ENCODE peak calls at places on chromosomes 3 and 15, in six cellular contexts. Q is upper lobe of right lung; B is neuronal stem cell; V is CD8-positive, alpha-beta memory T cell; R is GM23248; D is heart right ventricle. L is an unnamed sample. For H3K9me3 and H3K36me3, the result is how much of the 10 kb centered on the place peaks cover.

GRCh38 chr3:190594171-190594570 is 80.3 kb downstream of the IL1RAP start:
- DNase-seq in Q (no peak), B (no peak), V (no peak), R (no peak), D (no peak), L (no peak)

GRCh38 chr15:101651753-101652097 is 456 bp downstream of the TM2D3 start:
- DNase-seq in Q (no peak), B (no peak), V (no peak), R (no peak), D (no peak), L (no peak)

GRCh38 chr3:13025090-13025489 is 48.1 kb downstream of the IQSEC1 start:
- DNase-seq in Q (peak), B (no peak), V (no peak), R (peak), D (no peak), L (peak)

GRCh38 chr15:69225355-69226027 is 65.1 kb downstream of the GLCE start:
- DNase-seq in Q (no peak), B (no peak), V (no peak), R (peak), D (no peak), L (no peak)

GRCh38 chr3:125240496-125240895 is 27.9 kb upstream of the SLC12A8 start:
- DNase-seq in Q (peak), B (no peak), V (no peak), R (peak), D (no peak), L (no peak)

GRCh38 chr3:188407158-188407880 is 253.4 kb downstream of the LPP start:
- DNase-seq in Q (no peak), B (no peak), V (no peak), R (peak), D (no peak), L (no peak)

GRCh38 chr3:156840826-156841689 is 14.9 kb downstream of the LEKR1 start:
- DNase-seq in Q (no peak), B (no peak), V (no peak), R (no peak), D (no peak), L (no peak)

GRCh38 chr15:74543583-74543982 is 2.6 kb downstream of the ARID3B start:
- DNase-seq in Q (no peak), B (no peak), V (peak), R (no peak), D (no peak), L (no peak)

GRCh38 chr3:106004137-106004600 is 135.4 kb upstream of the CBLB start:
- DNase-seq in Q (no peak), B (no peak), V (no peak), R (peak), D (no peak), L (no peak)

DNA sequence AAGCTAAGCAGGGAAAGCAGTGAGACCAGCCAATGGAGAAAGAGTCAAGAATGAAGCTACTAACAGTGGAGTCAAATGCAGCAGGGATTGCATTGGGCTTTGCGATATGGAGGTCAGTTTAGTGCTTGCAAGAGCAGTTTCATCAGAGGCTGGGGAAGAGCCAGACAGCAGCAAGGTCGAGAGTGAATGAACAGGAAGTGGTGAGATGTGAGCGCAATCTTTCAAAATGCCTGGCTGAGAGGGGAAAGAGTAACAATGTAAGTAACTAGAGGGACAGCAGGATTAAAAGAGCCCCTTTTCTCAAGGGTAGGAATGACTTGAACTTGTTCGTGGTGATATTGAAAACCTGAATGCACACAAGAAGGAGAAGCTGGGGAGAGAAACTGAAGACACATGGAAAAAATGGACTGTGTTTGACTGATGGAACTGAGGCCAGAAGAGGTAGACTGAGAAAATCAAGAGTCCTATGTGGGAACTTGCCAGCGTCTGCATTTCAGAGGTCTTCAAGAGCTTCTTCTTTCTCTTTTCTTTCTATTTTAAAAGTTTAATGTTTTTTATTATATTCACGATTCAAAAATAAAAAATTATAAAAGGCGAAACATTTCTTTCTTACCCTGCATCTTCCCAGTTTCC is 30.6 kb upstream of the GPR160 start:
- DNase-seq in Q (no peak), B (no peak), V (no peak), R (peak), D (no peak), L (peak)
- H3K4me3 ChIP-seq in Q (no peak), B (no peak), V (no peak), R (no peak), D (no peak), L (no peak)

GRCh38 chr15:56228854-56229253 is 14.8 kb downstream of the RFX7 start:
- DNase-seq in Q (no peak), B (no peak), V (no peak), R (no peak), D (no peak), L (no peak)

GRCh38 chr15:56228352-56228751 is 15.3 kb downstream of the RFX7 start:
- DNase-seq in Q (no peak), B (no peak), V (no peak), R (no peak), D (no peak), L (no peak)

GRCh38 chr15:56227315-56227714 is 16.4 kb downstream of the RFX7 start:
- DNase-seq in Q (no peak), B (no peak), V (no peak), R (no peak), D (no peak), L (no peak)

GRCh38 chr15:56225520-56225919 is 18.2 kb downstream of the RFX7 start:
- DNase-seq in Q (no peak), B (no peak), V (no peak), R (no peak), D (no peak), L (no peak)

DNA sequence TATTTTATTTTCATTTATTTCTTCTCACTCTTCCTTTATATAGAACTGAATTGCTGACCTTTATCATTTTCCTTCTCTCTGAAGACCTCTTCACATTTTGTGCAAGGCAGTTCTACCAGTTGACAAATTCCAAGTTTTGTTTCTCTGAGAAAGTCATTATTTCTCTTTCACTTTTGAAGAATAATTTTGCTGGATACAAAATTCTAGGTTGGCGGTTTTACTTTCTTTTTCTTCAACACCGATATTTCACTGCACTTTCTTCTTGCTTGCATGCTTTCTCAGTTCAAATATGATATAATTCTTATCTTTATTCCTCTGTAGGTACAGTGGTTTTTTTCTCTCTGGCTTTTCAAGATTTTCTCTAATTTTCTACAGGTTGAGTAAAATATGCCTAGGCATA is 15.9 kb downstream of the RFX7 start:
- DNase-seq in Q (no peak), B (no peak), V (no peak), R (no peak), D (no peak), L (no peak)
- H3K9me3 ChIP-seq in Q (under half), B (under half), V (under half), R (under half), D (under half), L (half or more)

GRCh38 chr15:42695527-42696071 is 41.3 kb downstream of the CDAN1 start:
- DNase-seq in Q (peak), B (no peak), V (no peak), R (no peak), D (peak), L (peak)
- H3K36me3 ChIP-seq in Q (under half), B (under half), V (under half), R (under half), D (half or more), L (under half)

DNA sequence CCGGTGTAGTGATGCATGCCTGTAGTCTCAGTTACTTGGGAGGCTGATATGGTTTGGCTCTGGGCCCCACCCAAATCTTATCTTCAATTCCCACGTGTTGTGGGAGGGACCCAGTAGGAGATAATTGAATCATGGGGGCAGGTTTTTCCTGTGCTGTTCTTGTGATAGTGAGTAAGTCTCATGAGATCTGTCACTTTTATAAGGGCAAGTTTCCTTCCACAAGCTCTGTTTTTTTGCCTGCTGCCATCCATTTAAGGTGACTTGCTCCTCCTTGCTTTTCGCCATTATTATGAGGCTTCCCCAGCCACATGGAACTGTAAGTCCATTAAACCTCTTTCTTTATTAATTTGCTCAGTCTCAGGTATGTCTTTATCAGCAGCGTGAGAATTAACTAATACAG is 566.7 kb upstream of the NECTIN3 start:
- DNase-seq in Q (no peak), B (no peak), V (no peak), R (no peak), D (no peak), L (no peak)
- H3K4me3 ChIP-seq in Q (no peak), B (no peak), V (no peak), R (no peak), D (no peak), L (no peak)

DNA sequence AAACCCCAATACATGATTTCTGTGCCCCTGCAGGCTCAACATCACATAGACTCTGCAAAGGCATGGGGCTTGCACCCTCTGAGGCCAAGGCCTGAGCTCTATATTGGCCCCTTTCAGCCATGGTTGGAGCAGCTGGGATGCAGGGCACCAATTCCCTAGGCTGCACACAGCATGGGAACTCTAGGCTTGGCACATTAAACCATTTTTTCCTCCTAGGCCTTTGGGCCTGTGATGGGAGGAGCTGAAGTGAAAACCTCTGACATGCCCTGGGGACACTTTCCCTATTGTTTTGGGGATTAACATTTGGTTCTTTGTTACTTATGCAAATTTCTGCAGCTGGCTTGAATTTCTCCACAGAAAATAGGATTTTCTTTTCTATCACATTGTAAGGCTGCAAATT is 1629.5 kb downstream of the OTOL1 start:
- DNase-seq in Q (no peak), B (no peak), V (no peak), R (no peak), D (no peak), L (no peak)
- H3K9me3 ChIP-seq in Q (under half), B (under half), V (under half), R (under half), D (half or more), L (under half)

DNA sequence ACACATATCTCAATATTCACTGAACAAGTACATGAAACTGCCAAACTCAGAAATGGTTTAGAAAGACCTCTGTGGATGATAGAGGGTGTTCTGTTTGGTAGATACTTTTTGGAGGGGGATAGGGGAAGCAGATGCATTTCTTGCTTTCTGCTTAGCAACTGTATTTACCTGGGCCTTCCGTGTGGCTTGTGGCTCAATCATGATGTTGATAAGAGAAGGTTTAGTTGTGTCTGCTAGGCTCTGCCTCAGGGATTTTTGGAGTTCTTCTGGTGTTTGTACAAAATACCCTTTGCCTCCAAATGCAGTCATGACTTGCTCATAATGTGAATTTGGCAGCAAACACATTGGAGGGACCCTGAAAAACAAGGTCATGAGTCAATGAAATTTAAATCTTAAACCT is 38.2 kb downstream of the HACL1 start:
- DNase-seq in Q (no peak), B (no peak), V (no peak), R (no peak), D (no peak), L (no peak)
- H3K36me3 ChIP-seq in Q (half or more), B (under half), V (under half), R (under half), D (half or more), L (under half)

GRCh38 chr3:94159062-94159726 is 96.3 kb downstream of the NSUN3 start:
- DNase-seq in Q (no peak), B (no peak), V (no peak), R (peak), D (no peak), L (peak)
- H3K4me3 ChIP-seq in Q (no peak), B (no peak), V (no peak), R (peak), D (no peak), L (no peak)